ENCODE peak calls at places on chromosomes 6 and 20, in ten cellular contexts. K is ovary; Q is fibroblast of pulmonary artery; P is glutamatergic neuron; S is activated CD4-positive, alpha-beta T cell treated with anti-CD3 and anti-CD28 coated beads, Interleukin-2, amount 50 U/mL, for 1 hour; B is colonic mucosa; F is occipital lobe; L is neuronal stem cell; Z is heart left ventricle; X is GM03348. M is an unnamed sample.

GRCh38 chr20:61044499-61044898 is 207.6 kb upstream of the CDH4 start:
- DNase-seq in K (no peak), Q (no peak), P (no peak), S (no peak), B (no peak), F (no peak), L (no peak), Z (no peak), X (no peak), M (no peak)

GRCh38 chr6:11486051-11486450 is 51.5 kb upstream of the TMEM170B start:
- DNase-seq in K (no peak), Q (no peak), P (no peak), S (no peak), B (no peak), F (no peak), L (no peak), Z (no peak), X (no peak), M (no peak)

GRCh38 chr20:49110767-49111694 is 64.9 kb downstream of the CSE1L start:
- DNase-seq in K (no peak), Q (no peak), P (no peak), S (no peak), B (no peak), F (no peak), L (no peak), Z (no peak), X (no peak), M (no peak)

GRCh38 chr6:46626228-46626909 is 26.2 kb downstream of the CYP39A1 start:
- DNase-seq in K (no peak), Q (peak), P (no peak), S (no peak), B (no peak), F (no peak), L (peak), Z (no peak), X (peak), M (peak)

GRCh38 chr6:6749791-6750434 is 161.4 kb downstream of the LY86 start:
- DNase-seq in K (peak), Q (peak), P (no peak), S (no peak), B (peak), F (peak), L (no peak), Z (peak), X (peak), M (peak)

GRCh38 chr6:95133578-95133977 is 443.8 kb upstream of the MANEA start:
- DNase-seq in K (no peak), Q (no peak), P (no peak), S (no peak), B (no peak), F (no peak), L (no peak), Z (no peak), X (no peak), M (peak)

GRCh38 chr6:163356324-163356723 is 58.2 kb upstream of the QKI start:
- DNase-seq in K (no peak), Q (peak), P (no peak), S (no peak), B (peak), F (peak), L (no peak), Z (peak), X (peak), M (peak)

GRCh38 chr6:80622641-80623040 is 516.2 kb downstream of the BCKDHB start:
- DNase-seq in K (no peak), Q (no peak), P (no peak), S (no peak), B (no peak), F (no peak), L (no peak), Z (peak), X (no peak), M (no peak)

GRCh38 chr6:109242923-109243322 is 139.3 kb downstream of the CD164 start:
- DNase-seq in K (no peak), Q (no peak), P (no peak), S (no peak), B (no peak), F (no peak), L (no peak), Z (no peak), X (peak), M (no peak)

GRCh38 chr6:15088904-15089568 is 156.8 kb upstream of the JARID2 start:
- DNase-seq in K (no peak), Q (no peak), P (no peak), S (no peak), B (no peak), F (no peak), L (no peak), Z (no peak), X (no peak), M (no peak)

GRCh38 chr20:36097331-36097730 is 57.2 kb upstream of the EPB41L1 start:
- DNase-seq in K (no peak), Q (peak), P (no peak), S (no peak), B (peak), F (no peak), L (no peak), Z (no peak), X (no peak), M (no peak)

GRCh38 chr6:55601120-55601519 is 22.1 kb upstream of the HMGCLL1 start:
- DNase-seq in K (no peak), Q (no peak), P (no peak), S (no peak), B (no peak), F (no peak), L (no peak), Z (no peak), X (no peak), M (no peak)

GRCh38 chr20:22403860-22404608 is 180.3 kb downstream of the FOXA2 start:
- DNase-seq in K (no peak), Q (peak), P (no peak), S (no peak), B (peak), F (no peak), L (peak), Z (no peak), X (no peak), M (no peak)

GRCh38 chr6:105428342-105428957 is 25.6 kb upstream of the PREP start:
- DNase-seq in K (no peak), Q (peak), P (no peak), S (no peak), B (no peak), F (no peak), L (no peak), Z (no peak), X (peak), M (peak)

GRCh38 chr6:169130111-169130510 is 123.5 kb downstream of the THBS2 start:
- DNase-seq in K (no peak), Q (no peak), P (no peak), S (no peak), B (no peak), F (no peak), L (no peak), Z (no peak), X (no peak), M (no peak)

GRCh38 chr6:80690611-80691090 is 584.2 kb downstream of the BCKDHB start:
- DNase-seq in K (no peak), Q (peak), P (no peak), S (no peak), B (no peak), F (no peak), L (no peak), Z (no peak), X (peak), M (no peak)

GRCh38 chr6:34961082-34961481 is 72.0 kb downstream of the ANKS1A start:
- DNase-seq in K (no peak), Q (no peak), P (no peak), S (no peak), B (no peak), F (no peak), L (no peak), Z (no peak), X (no peak), M (no peak)

GRCh38 chr6:44298864-44299263 is 14.3 kb downstream of the AARS2 start:
- DNase-seq in K (no peak), Q (no peak), P (no peak), S (no peak), B (no peak), F (no peak), L (no peak), Z (no peak), X (no peak), M (no peak)

GRCh38 chr20:36645998-36646397 is at the start of gene SLA2:
- DNase-seq in K (no peak), Q (no peak), P (no peak), S (peak), B (peak), F (no peak), L (no peak), Z (no peak), X (no peak), M (peak)

GRCh38 chr6:166318227-166318626 is 10.0 kb upstream of the PRR18 start:
- DNase-seq in K (no peak), Q (no peak), P (no peak), S (no peak), B (no peak), F (no peak), L (no peak), Z (no peak), X (no peak), M (no peak)

GRCh38 chr6:139330841-139331500 is 39.2 kb upstream of the TXLNB start:
- DNase-seq in K (no peak), Q (peak), P (no peak), S (no peak), B (no peak), F (no peak), L (no peak), Z (no peak), X (peak), M (peak)

GRCh38 chr6:53258774-53259155 is 90.0 kb downstream of the ELOVL5 start:
- DNase-seq in K (no peak), Q (no peak), P (no peak), S (no peak), B (no peak), F (no peak), L (no peak), Z (no peak), X (no peak), M (no peak)

GRCh38 chr6:168359794-168360193 is 40.2 kb upstream of the DACT2 start:
- DNase-seq in K (no peak), Q (no peak), P (no peak), S (no peak), B (no peak), F (no peak), L (no peak), Z (no peak), X (no peak), M (no peak)

GRCh38 chr6:112149719-112150263 is 62.4 kb downstream of the FAM229B start:
- DNase-seq in K (no peak), Q (peak), P (no peak), S (no peak), B (no peak), F (no peak), L (no peak), Z (no peak), X (peak), M (peak)

GRCh38 chr6:25056130-25056529 is 120.4 kb upstream of the RIPOR2 start:
- DNase-seq in K (no peak), Q (no peak), P (no peak), S (peak), B (peak), F (no peak), L (no peak), Z (no peak), X (no peak), M (no peak)

GRCh38 chr6:159121387-159121955 is 47.7 kb upstream of the FNDC1 start:
- DNase-seq in K (no peak), Q (no peak), P (no peak), S (no peak), B (no peak), F (no peak), L (no peak), Z (no peak), X (no peak), M (no peak)

GRCh38 chr6:56732517-56732916 is 89.8 kb upstream of the DST start:
- DNase-seq in K (no peak), Q (no peak), P (no peak), S (no peak), B (no peak), F (no peak), L (no peak), Z (no peak), X (no peak), M (no peak)

GRCh38 chr20:50724851-50725721 is 6.3 kb upstream of the PARD6B start:
- DNase-seq in K (peak), Q (peak), P (no peak), S (no peak), B (peak), F (peak), L (peak), Z (peak), X (peak), M (peak)

GRCh38 chr6:17419189-17419575 is 25.8 kb downstream of the CAP2 start:
- DNase-seq in K (no peak), Q (peak), P (no peak), S (no peak), B (no peak), F (no peak), L (no peak), Z (no peak), X (peak), M (no peak)

GRCh38 chr6:24856954-24857670 is 58.4 kb upstream of the ARMH2 start:
- DNase-seq in K (no peak), Q (no peak), P (no peak), S (no peak), B (no peak), F (peak), L (no peak), Z (no peak), X (no peak), M (no peak)

GRCh38 chr20:19849341-19850189 is 91.5 kb downstream of the RIN2 start:
- DNase-seq in K (no peak), Q (peak), P (no peak), S (no peak), B (peak), F (peak), L (no peak), Z (no peak), X (peak), M (peak)

GRCh38 chr20:2708073-2708415 is 15.5 kb downstream of the EBF4 start:
- DNase-seq in K (no peak), Q (no peak), P (no peak), S (no peak), B (no peak), F (no peak), L (no peak), Z (no peak), X (no peak), M (no peak)

GRCh38 chr20:46388201-46388836 is 18.1 kb downstream of the ELMO2 start:
- DNase-seq in K (no peak), Q (no peak), P (no peak), S (no peak), B (no peak), F (no peak), L (no peak), Z (no peak), X (no peak), M (no peak)

GRCh38 chr6:73722318-73723060 is 26.5 kb downstream of the CD109 start:
- DNase-seq in K (no peak), Q (peak), P (no peak), S (no peak), B (no peak), F (no peak), L (no peak), Z (no peak), X (peak), M (peak)

GRCh38 chr20:37236462-37236861 is 25.2 kb downstream of the GHRH start:
- DNase-seq in K (no peak), Q (no peak), P (no peak), S (no peak), B (no peak), F (no peak), L (no peak), Z (no peak), X (no peak), M (no peak)

GRCh38 chr6:116066789-116067188 is 6.1 kb upstream of the FRK start:
- DNase-seq in K (no peak), Q (no peak), P (no peak), S (no peak), B (no peak), F (no peak), L (no peak), Z (no peak), X (no peak), M (no peak)

GRCh38 chr20:44028868-44029847 is 114.5 kb downstream of the TOX2 start:
- DNase-seq in K (no peak), Q (no peak), P (no peak), S (no peak), B (no peak), F (no peak), L (no peak), Z (no peak), X (no peak), M (no peak)

GRCh38 chr6:150184850-150185480 is 42.1 kb downstream of the PPP1R14C start:
- DNase-seq in K (no peak), Q (no peak), P (no peak), S (no peak), B (peak), F (no peak), L (no peak), Z (no peak), X (no peak), M (no peak)

GRCh38 chr20:19073584-19074198 is 138.8 kb upstream of the SLC24A3 start:
- DNase-seq in K (no peak), Q (no peak), P (no peak), S (no peak), B (no peak), F (no peak), L (peak), Z (no peak), X (no peak), M (no peak)

GRCh38 chr6:56749632-56750151 is 107.0 kb upstream of the DST start:
- DNase-seq in K (no peak), Q (peak), P (no peak), S (no peak), B (no peak), F (no peak), L (no peak), Z (no peak), X (peak), M (peak)